ENCODE peak calls at places on chromosomes 7 and 10, in seven cellular contexts. One of them, this sample, is unnamed.

GRCh38 chr10:127877116-127877515 is 15.6 kb downstream of the CLRN3 start:
- DNase-seq in AG04449: no peak
- DNase-seq in prostate gland: no peak
- DNase-seq in CD4-positive, CD25-positive, alpha-beta regulatory T cell: no peak
- DNase-seq in CD4-positive, alpha-beta T cell: no peak
- DNase-seq in endothelial cell of umbilical vein: no peak
- DNase-seq in hepatocyte: no peak
- DNase-seq in this sample: no peak

GRCh38 chr7:107078517-107078966 is 34.0 kb downstream of the PRKAR2B start:
- DNase-seq in CD4-positive, CD25-positive, alpha-beta regulatory T cell: no peak
- DNase-seq in CD4-positive, alpha-beta T cell: no peak
- DNase-seq in endothelial cell of umbilical vein: peak
- DNase-seq in hepatocyte: no peak
- DNase-seq in AG04449: no peak
- DNase-seq in prostate gland: no peak
- DNase-seq in this sample: no peak

GRCh38 chr7:77349141-77349540 is 67.0 kb downstream of the GSAP start:
- DNase-seq in hepatocyte: no peak
- DNase-seq in prostate gland: no peak
- DNase-seq in AG04449: no peak
- DNase-seq in CD4-positive, CD25-positive, alpha-beta regulatory T cell: no peak
- DNase-seq in CD4-positive, alpha-beta T cell: no peak
- DNase-seq in endothelial cell of umbilical vein: peak
- DNase-seq in this sample: no peak

GRCh38 chr10:94614558-94614957 is 69.0 kb downstream of the HELLS start:
- DNase-seq in CD4-positive, CD25-positive, alpha-beta regulatory T cell: no peak
- DNase-seq in CD4-positive, alpha-beta T cell: no peak
- DNase-seq in prostate gland: no peak
- DNase-seq in hepatocyte: no peak
- DNase-seq in endothelial cell of umbilical vein: no peak
- DNase-seq in AG04449: no peak
- DNase-seq in this sample: no peak

GRCh38 chr10:44786451-44786850 is 124.7 kb upstream of the TMEM72 start:
- DNase-seq in AG04449: peak
- DNase-seq in CD4-positive, CD25-positive, alpha-beta regulatory T cell: no peak
- DNase-seq in CD4-positive, alpha-beta T cell: no peak
- DNase-seq in prostate gland: no peak
- DNase-seq in hepatocyte: peak
- DNase-seq in endothelial cell of umbilical vein: no peak
- DNase-seq in this sample: no peak

GRCh38 chr7:89554209-89554608 is 600.1 kb upstream of the STEAP1 start:
- DNase-seq in CD4-positive, CD25-positive, alpha-beta regulatory T cell: no peak
- DNase-seq in endothelial cell of umbilical vein: no peak
- DNase-seq in hepatocyte: no peak
- DNase-seq in CD4-positive, alpha-beta T cell: no peak
- DNase-seq in AG04449: no peak
- DNase-seq in prostate gland: no peak
- DNase-seq in this sample: no peak

GRCh38 chr7:99021941-99022560 is 121.9 kb downstream of the SMURF1 start:
- DNase-seq in prostate gland: no peak
- DNase-seq in endothelial cell of umbilical vein: peak
- DNase-seq in hepatocyte: no peak
- DNase-seq in AG04449: no peak
- DNase-seq in CD4-positive, alpha-beta T cell: no peak
- DNase-seq in CD4-positive, CD25-positive, alpha-beta regulatory T cell: no peak
- DNase-seq in this sample: no peak

GRCh38 chr10:104253106-104253505 is 1.6 kb upstream of the GSTO1 start:
- DNase-seq in prostate gland: no peak
- DNase-seq in hepatocyte: peak
- DNase-seq in CD4-positive, CD25-positive, alpha-beta regulatory T cell: no peak
- DNase-seq in AG04449: no peak
- DNase-seq in endothelial cell of umbilical vein: no peak
- DNase-seq in CD4-positive, alpha-beta T cell: no peak
- DNase-seq in this sample: no peak

GRCh38 chr10:48322017-48322416 is 15.5 kb downstream of the MAPK8 start:
- DNase-seq in AG04449: no peak
- DNase-seq in endothelial cell of umbilical vein: no peak
- DNase-seq in CD4-positive, alpha-beta T cell: no peak
- DNase-seq in prostate gland: no peak
- DNase-seq in hepatocyte: no peak
- DNase-seq in CD4-positive, CD25-positive, alpha-beta regulatory T cell: no peak
- DNase-seq in this sample: no peak

GRCh38 chr7:46205478-46205877 is 284.4 kb upstream of the IGFBP3 start:
- DNase-seq in prostate gland: no peak
- DNase-seq in hepatocyte: peak
- DNase-seq in AG04449: no peak
- DNase-seq in endothelial cell of umbilical vein: no peak
- DNase-seq in CD4-positive, CD25-positive, alpha-beta regulatory T cell: no peak
- DNase-seq in CD4-positive, alpha-beta T cell: no peak
- DNase-seq in this sample: no peak

GRCh38 chr7:16644624-16644986 is 949 bp downstream of the ANKMY2 start:
- DNase-seq in AG04449: no peak
- DNase-seq in CD4-positive, CD25-positive, alpha-beta regulatory T cell: peak
- DNase-seq in prostate gland: peak
- DNase-seq in endothelial cell of umbilical vein: no peak
- DNase-seq in hepatocyte: peak
- DNase-seq in CD4-positive, alpha-beta T cell: peak
- DNase-seq in this sample: peak

GRCh38 chr10:80471009-80471408 is 16.9 kb downstream of the TSPAN14 start:
- DNase-seq in endothelial cell of umbilical vein: no peak
- DNase-seq in hepatocyte: no peak
- DNase-seq in prostate gland: peak
- DNase-seq in CD4-positive, alpha-beta T cell: no peak
- DNase-seq in CD4-positive, CD25-positive, alpha-beta regulatory T cell: no peak
- DNase-seq in AG04449: no peak
- DNase-seq in this sample: no peak

GRCh38 chr10:132391372-132392020 is 5.5 kb upstream of the PWWP2B start:
- DNase-seq in CD4-positive, alpha-beta T cell: no peak
- DNase-seq in CD4-positive, CD25-positive, alpha-beta regulatory T cell: no peak
- DNase-seq in AG04449: no peak
- DNase-seq in endothelial cell of umbilical vein: no peak
- DNase-seq in prostate gland: no peak
- DNase-seq in hepatocyte: no peak
- DNase-seq in this sample: no peak

GRCh38 chr7:44131173-44132009 is 8.0 kb upstream of the POLD2 start:
- DNase-seq in endothelial cell of umbilical vein: no peak
- DNase-seq in AG04449: no peak
- DNase-seq in hepatocyte: peak
- DNase-seq in CD4-positive, CD25-positive, alpha-beta regulatory T cell: no peak
- DNase-seq in CD4-positive, alpha-beta T cell: no peak
- DNase-seq in prostate gland: no peak
- DNase-seq in this sample: no peak

GRCh38 chr7:106068986-106069385 is 43.1 kb downstream of the SYPL1 start:
- DNase-seq in hepatocyte: no peak
- DNase-seq in CD4-positive, alpha-beta T cell: no peak
- DNase-seq in CD4-positive, CD25-positive, alpha-beta regulatory T cell: no peak
- DNase-seq in prostate gland: no peak
- DNase-seq in AG04449: no peak
- DNase-seq in endothelial cell of umbilical vein: no peak
- DNase-seq in this sample: no peak

GRCh38 chr10:85946713-85947326 is 419.8 kb downstream of the GRID1 start:
- DNase-seq in prostate gland: no peak
- DNase-seq in CD4-positive, alpha-beta T cell: no peak
- DNase-seq in hepatocyte: no peak
- DNase-seq in CD4-positive, CD25-positive, alpha-beta regulatory T cell: no peak
- DNase-seq in AG04449: no peak
- DNase-seq in endothelial cell of umbilical vein: no peak
- DNase-seq in this sample: no peak

GRCh38 chr7:112735261-112735660 is 54.9 kb downstream of the TMEM168 start:
- DNase-seq in endothelial cell of umbilical vein: no peak
- DNase-seq in hepatocyte: no peak
- DNase-seq in prostate gland: no peak
- DNase-seq in CD4-positive, alpha-beta T cell: no peak
- DNase-seq in AG04449: no peak
- DNase-seq in CD4-positive, CD25-positive, alpha-beta regulatory T cell: no peak
- DNase-seq in this sample: no peak

GRCh38 chr7:24905996-24906770 is 73.8 kb downstream of the OSBPL3 start:
- DNase-seq in prostate gland: no peak
- DNase-seq in CD4-positive, CD25-positive, alpha-beta regulatory T cell: no peak
- DNase-seq in AG04449: no peak
- DNase-seq in endothelial cell of umbilical vein: no peak
- DNase-seq in CD4-positive, alpha-beta T cell: no peak
- DNase-seq in hepatocyte: no peak
- DNase-seq in this sample: no peak

GRCh38 chr10:70137927-70138883 is 5.6 kb upstream of the AIFM2 start:
- DNase-seq in prostate gland: no peak
- DNase-seq in CD4-positive, alpha-beta T cell: no peak
- DNase-seq in hepatocyte: no peak
- DNase-seq in CD4-positive, CD25-positive, alpha-beta regulatory T cell: no peak
- DNase-seq in endothelial cell of umbilical vein: no peak
- DNase-seq in AG04449: no peak
- DNase-seq in this sample: no peak

GRCh38 chr10:27745719-27746363 is at the start of gene MKX:
- DNase-seq in hepatocyte: peak
- DNase-seq in CD4-positive, alpha-beta T cell: no peak
- DNase-seq in endothelial cell of umbilical vein: peak
- DNase-seq in CD4-positive, CD25-positive, alpha-beta regulatory T cell: no peak
- DNase-seq in prostate gland: peak
- DNase-seq in AG04449: no peak
- DNase-seq in this sample: no peak

GRCh38 chr7:13860734-13861133 is 128.7 kb downstream of the ETV1 start:
- DNase-seq in prostate gland: no peak
- DNase-seq in CD4-positive, CD25-positive, alpha-beta regulatory T cell: no peak
- DNase-seq in AG04449: no peak
- DNase-seq in hepatocyte: no peak
- DNase-seq in endothelial cell of umbilical vein: no peak
- DNase-seq in CD4-positive, alpha-beta T cell: no peak
- DNase-seq in this sample: no peak

GRCh38 chr7:124257638-124258308 is 224.9 kb upstream of the TMEM229A start:
- DNase-seq in AG04449: no peak
- DNase-seq in endothelial cell of umbilical vein: no peak
- DNase-seq in prostate gland: no peak
- DNase-seq in CD4-positive, CD25-positive, alpha-beta regulatory T cell: no peak
- DNase-seq in CD4-positive, alpha-beta T cell: no peak
- DNase-seq in hepatocyte: no peak
- DNase-seq in this sample: no peak

GRCh38 chr7:2923291-2923781 is 79.2 kb upstream of the GNA12 start:
- DNase-seq in prostate gland: no peak
- DNase-seq in CD4-positive, CD25-positive, alpha-beta regulatory T cell: no peak
- DNase-seq in AG04449: no peak
- DNase-seq in endothelial cell of umbilical vein: no peak
- DNase-seq in CD4-positive, alpha-beta T cell: no peak
- DNase-seq in hepatocyte: no peak
- DNase-seq in this sample: no peak

GRCh38 chr7:28272461-28272877 is 91.9 kb upstream of the JAZF1 start:
- DNase-seq in CD4-positive, CD25-positive, alpha-beta regulatory T cell: no peak
- DNase-seq in endothelial cell of umbilical vein: peak
- DNase-seq in CD4-positive, alpha-beta T cell: no peak
- DNase-seq in AG04449: peak
- DNase-seq in hepatocyte: peak
- DNase-seq in prostate gland: no peak
- DNase-seq in this sample: no peak

GRCh38 chr10:53003094-53003493 is 230.5 kb upstream of the MBL2 start:
- DNase-seq in AG04449: no peak
- DNase-seq in hepatocyte: no peak
- DNase-seq in CD4-positive, alpha-beta T cell: no peak
- DNase-seq in CD4-positive, CD25-positive, alpha-beta regulatory T cell: no peak
- DNase-seq in prostate gland: no peak
- DNase-seq in endothelial cell of umbilical vein: no peak
- DNase-seq in this sample: no peak

GRCh38 chr10:102267748-102268147 is 22.4 kb downstream of the GBF1 start:
- DNase-seq in endothelial cell of umbilical vein: no peak
- DNase-seq in hepatocyte: no peak
- DNase-seq in CD4-positive, CD25-positive, alpha-beta regulatory T cell: no peak
- DNase-seq in prostate gland: no peak
- DNase-seq in AG04449: peak
- DNase-seq in CD4-positive, alpha-beta T cell: no peak
- DNase-seq in this sample: no peak

GRCh38 chr10:36493511-36493880 is 631.9 kb upstream of the ANKRD30A start:
- DNase-seq in hepatocyte: no peak
- DNase-seq in prostate gland: no peak
- DNase-seq in CD4-positive, alpha-beta T cell: no peak
- DNase-seq in AG04449: no peak
- DNase-seq in CD4-positive, CD25-positive, alpha-beta regulatory T cell: no peak
- DNase-seq in endothelial cell of umbilical vein: peak
- DNase-seq in this sample: no peak

GRCh38 chr10:48493083-48493871 is 111.6 kb downstream of the ARHGAP22 start:
- DNase-seq in prostate gland: no peak
- DNase-seq in CD4-positive, CD25-positive, alpha-beta regulatory T cell: no peak
- DNase-seq in CD4-positive, alpha-beta T cell: no peak
- DNase-seq in hepatocyte: no peak
- DNase-seq in AG04449: no peak
- DNase-seq in endothelial cell of umbilical vein: no peak
- DNase-seq in this sample: no peak

GRCh38 chr7:119256001-119256400 is 1017.0 kb upstream of the KCND2 start:
- DNase-seq in CD4-positive, alpha-beta T cell: no peak
- DNase-seq in CD4-positive, CD25-positive, alpha-beta regulatory T cell: no peak
- DNase-seq in hepatocyte: no peak
- DNase-seq in endothelial cell of umbilical vein: no peak
- DNase-seq in AG04449: no peak
- DNase-seq in prostate gland: no peak
- DNase-seq in this sample: no peak

GRCh38 chr10:88297103-88297502 is 286.0 kb downstream of the RNLS start:
- DNase-seq in endothelial cell of umbilical vein: no peak
- DNase-seq in CD4-positive, CD25-positive, alpha-beta regulatory T cell: no peak
- DNase-seq in CD4-positive, alpha-beta T cell: no peak
- DNase-seq in prostate gland: no peak
- DNase-seq in hepatocyte: no peak
- DNase-seq in AG04449: no peak
- DNase-seq in this sample: no peak